ENCODE peak calls at places on chromosome 5, in eight cellular contexts. W, X, E, V, D, Q, B and Y are unnamed samples.

GRCh38 chr5:43046474-43046873 is 6.4 kb upstream of the ANXA2R start:
- DNase-seq in Q (no peak), D (no peak), V (no peak), W (no peak), B (no peak), E (no peak), X (no peak), Y (no peak)

GRCh38 chr5:139828207-139828895 is 32.7 kb downstream of the PSD2 start:
- DNase-seq in D (peak; percentile 38), E (no peak), Q (no peak), X (no peak), V (no peak), B (no peak), W (no peak), Y (no peak)

GRCh38 chr5:16937023-16937379 is 913 bp upstream of the MYO10 start:
- DNase-seq in W (no peak), X (no peak), Q (no peak), D (peak; percentile 41), B (no peak), E (peak; percentile 74), V (peak; percentile 81), Y (no peak)

GRCh38 chr5:139148306-139148705 is 49.9 kb downstream of the SIL1 start:
- DNase-seq in E (peak; percentile 65), B (no peak), X (no peak), D (no peak), W (no peak), Q (no peak), V (peak; percentile 70), Y (no peak)

GRCh38 chr5:140108093-140109049 is 5.5 kb upstream of the PURA start:
- DNase-seq in W (peak; percentile 91), X (no peak), Q (no peak), B (peak; percentile 42), D (peak; percentile 85), V (no peak), E (peak; percentile 89), Y (no peak)

GRCh38 chr5:135222171-135222681 is 176.8 kb downstream of the MACROH2A1 start:
- DNase-seq in Q (peak; percentile 42), E (peak; percentile 2), X (no peak), W (peak; percentile 3), B (no peak), V (peak; percentile 71), D (peak; percentile 25), Y (no peak)

GRCh38 chr5:155532621-155533314 is 519.2 kb downstream of the KIF4B start:
- DNase-seq in W (no peak), E (no peak), D (no peak), X (no peak), B (no peak), Q (no peak), V (no peak), Y (no peak)

GRCh38 chr5:10534491-10535236 is 29.2 kb upstream of the ANKRD33B start:
- DNase-seq in Q (no peak), X (no peak), D (no peak), W (no peak), E (no peak), V (no peak), B (no peak), Y (no peak)

GRCh38 chr5:108381034-108381954 is 604 bp downstream of the FBXL17 start:
- DNase-seq in X (peak; percentile 32), V (peak; percentile 42), Q (peak; percentile 76), W (peak; percentile 69), B (peak; percentile 82), D (peak; percentile 98), E (peak; percentile 83), Y (no peak)

GRCh38 chr5:107593009-107593408 is 77.7 kb downstream of the EFNA5 start:
- DNase-seq in B (no peak), D (no peak), X (no peak), E (no peak), Q (no peak), V (no peak), W (no peak), Y (no peak)

GRCh38 chr5:10745133-10745532 is 15.9 kb downstream of the DAP start:
- DNase-seq in E (no peak), V (no peak), D (no peak), W (no peak), B (no peak), Q (no peak), X (no peak), Y (no peak)

GRCh38 chr5:143064207-143064606 is 294.0 kb downstream of the ARHGAP26 start:
- DNase-seq in X (no peak), Q (no peak), B (no peak), E (no peak), V (no peak), W (no peak), D (no peak), Y (no peak)

GRCh38 chr5:8908055-8908683 is 637.7 kb downstream of the SEMA5A start:
- DNase-seq in V (no peak), D (no peak), B (peak; percentile 39), Q (peak; percentile 60), X (peak; percentile 40), E (peak; percentile 48), W (peak; percentile 61), Y (no peak)

GRCh38 chr5:59583151-59583809 is 310.2 kb downstream of the PDE4D start:
- DNase-seq in V (no peak), W (no peak), X (no peak), B (no peak), E (no peak), D (no peak), Q (no peak), Y (no peak)

GRCh38 chr5:128674837-128675446 is 136.9 kb upstream of the FBN2 start:
- DNase-seq in B (peak; percentile 36), W (peak; percentile 63), D (no peak), Q (peak; percentile 57), E (peak; percentile 53), X (no peak), V (no peak), Y (no peak)

GRCh38 chr5:42037379-42037932 is 112.4 kb downstream of the FBXO4 start:
- DNase-seq in Q (no peak), E (no peak), B (no peak), W (no peak), D (no peak), V (no peak), X (no peak), Y (no peak)

GRCh38 chr5:78779771-78780616 is 131.4 kb upstream of the LHFPL2 start:
- DNase-seq in E (no peak), X (no peak), D (no peak), Q (no peak), V (peak; percentile 73), W (peak; percentile 50), B (no peak), Y (no peak)

GRCh38 chr5:135332519-135333150 is 66.4 kb downstream of the MACROH2A1 start:
- DNase-seq in D (no peak), X (peak; percentile 33), W (no peak), V (peak; percentile 69), E (no peak), Q (no peak), B (peak; percentile 56), Y (peak; percentile 28)

GRCh38 chr5:139900546-139901250 is 105.1 kb downstream of the PSD2 start:
- DNase-seq in V (no peak), E (no peak), W (no peak), B (no peak), D (peak; percentile 64), X (no peak), Q (no peak), Y (no peak)

GRCh38 chr5:150656191-150657132 is 4.6 kb upstream of the MYOZ3 start:
- DNase-seq in B (peak; percentile 84), W (peak; percentile 80), V (no peak), D (peak; percentile 93), E (peak; percentile 82), X (no peak), Q (peak; percentile 74), Y (no peak)

GRCh38 chr5:128378196-128378595 is 159.8 kb downstream of the FBN2 start:
- DNase-seq in B (no peak), W (no peak), Q (no peak), X (no peak), V (no peak), E (no peak), D (no peak), Y (no peak)

GRCh38 chr5:6910950-6911349 is 197.7 kb downstream of the TENT4A start:
- DNase-seq in W (no peak), V (no peak), X (no peak), E (no peak), Q (no peak), B (no peak), D (no peak), Y (no peak)

GRCh38 chr5:33736510-33736909 is 155.3 kb downstream of the ADAMTS12 start:
- DNase-seq in X (no peak), Q (peak; percentile 52), D (no peak), W (no peak), E (no peak), V (no peak), B (no peak), Y (no peak)

GRCh38 chr5:173550641-173551040 is 65.8 kb downstream of the BOD1 start:
- DNase-seq in W (no peak), D (no peak), X (no peak), B (no peak), E (no peak), V (no peak), Q (no peak), Y (no peak)

GRCh38 chr5:61603211-61603908 is 271.3 kb downstream of the ZSWIM6 start:
- DNase-seq in W (no peak), Q (peak; percentile 63), B (no peak), E (no peak), V (no peak), X (no peak), D (no peak), Y (no peak)

GRCh38 chr5:79886940-79887339 is 104.1 kb downstream of the MTX3 start:
- DNase-seq in W (no peak), B (peak; percentile 93), X (no peak), Q (no peak), E (no peak), V (no peak), D (no peak), Y (no peak)
- H3K9me3 ChIP-seq in W (peaks cover 3% of the 10 kb centered on the region), B (peaks cover 34% of the 10 kb centered on the region), X (peaks cover 13% of the 10 kb centered on the region), Q (no peaks in the 10 kb centered on the region), E (no peaks in the 10 kb centered on the region), V (peaks cover 6% of the 10 kb centered on the region), D (peaks cover 15% of the 10 kb centered on the region), Y (peaks cover 4% of the 10 kb centered on the region)

DNA sequence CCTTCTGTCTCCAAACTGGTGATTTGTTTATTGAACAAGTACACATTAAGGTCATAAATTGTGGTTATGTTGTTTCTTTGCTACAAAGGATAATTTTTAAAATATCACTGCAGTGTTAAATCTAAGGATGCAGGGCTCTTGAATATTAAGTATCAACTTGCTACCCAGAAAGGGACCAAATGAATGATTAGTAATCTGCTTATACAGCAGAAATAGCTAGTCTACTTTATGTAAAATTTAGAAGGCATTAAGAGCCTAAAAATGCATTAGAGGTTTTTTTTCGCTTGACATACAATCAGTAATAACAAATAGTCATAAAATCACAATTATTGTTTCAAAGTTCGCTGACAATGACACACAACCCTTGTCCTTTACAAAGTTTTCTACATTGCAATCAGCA is 292.8 kb downstream of the CDH18 start:
- DNase-seq in B (no peak), Q (no peak), X (no peak), D (no peak), W (no peak), V (no peak), E (no peak), Y (no peak)
- H3K4me3 ChIP-seq in B (no peak overlapping the region), Q (no peak overlapping the region), X (no peak overlapping the region), D (no peak overlapping the region), W (no peak overlapping the region), V (no peak overlapping the region), E (no peak overlapping the region), Y (no peak overlapping the region)

GRCh38 chr5:141250576-141250975 is 5.4 kb downstream of the PCDHB15 start:
- DNase-seq in E (no peak), D (no peak), V (no peak), X (no peak), W (no peak), B (peak; percentile 19), Q (no peak), Y (no peak)
- H3K9me3 ChIP-seq in E (peaks cover 84% of the 10 kb centered on the region), D (peaks cover 100% of the 10 kb centered on the region), V (peaks cover 7% of the 10 kb centered on the region), X (peaks cover 58% of the 10 kb centered on the region), W (peaks cover 2% of the 10 kb centered on the region), B (peaks cover 13% of the 10 kb centered on the region), Q (peaks cover 32% of the 10 kb centered on the region), Y (no peaks in the 10 kb centered on the region)

GRCh38 chr5:176532795-176533194 is 4.4 kb downstream of the RNF44 start:
- DNase-seq in W (no peak), B (no peak), E (no peak), V (no peak), D (peak; percentile 85), X (no peak), Q (no peak), Y (no peak)
- H3K4me3 ChIP-seq in W (no peak overlapping the region), B (peak overlapping the region; percentile 79), E (no peak overlapping the region), V (no peak overlapping the region), D (peak overlapping the region; percentile 97), X (no peak overlapping the region), Q (no peak overlapping the region), Y (peak overlapping the region; percentile 99)